ENCODE peak calls at places on chromosomes 16 and 17, in nine cellular contexts. One of them, this sample, is unnamed.

GRCh38 chr17:66459811-66460270 is 157.4 kb downstream of the PRKCA start:
- DNase-seq in uterus: peak
- DNase-seq in OCI-LY7: no peak
- DNase-seq in fibroblast of pulmonary artery: peak
- DNase-seq in bronchial epithelial cell: peak
- DNase-seq in heart right ventricle: no peak
- DNase-seq in left lung: peak
- DNase-seq in heart left ventricle: peak
- DNase-seq in neural crest cell: no peak
- DNase-seq in this sample: peak

GRCh38 chr17:2906907-2907306 is 110.7 kb downstream of the RAP1GAP2 start:
- DNase-seq in uterus: no peak
- DNase-seq in OCI-LY7: peak
- DNase-seq in fibroblast of pulmonary artery: no peak
- DNase-seq in bronchial epithelial cell: no peak
- DNase-seq in heart right ventricle: no peak
- DNase-seq in left lung: no peak
- DNase-seq in heart left ventricle: no peak
- DNase-seq in neural crest cell: no peak
- DNase-seq in this sample: no peak

GRCh38 chr16:71923941-71924690 is 28.8 kb downstream of the IST1 start:
- DNase-seq in uterus: no peak
- DNase-seq in OCI-LY7: no peak
- DNase-seq in fibroblast of pulmonary artery: peak
- DNase-seq in bronchial epithelial cell: no peak
- DNase-seq in heart right ventricle: no peak
- DNase-seq in left lung: no peak
- DNase-seq in heart left ventricle: no peak
- DNase-seq in neural crest cell: no peak
- DNase-seq in this sample: peak

GRCh38 chr17:7745748-7746470 is 28.4 kb downstream of the DNAH2 start:
- DNase-seq in uterus: no peak
- DNase-seq in OCI-LY7: no peak
- DNase-seq in fibroblast of pulmonary artery: peak
- DNase-seq in bronchial epithelial cell: peak
- DNase-seq in heart right ventricle: no peak
- DNase-seq in left lung: peak
- DNase-seq in heart left ventricle: no peak
- DNase-seq in neural crest cell: peak
- DNase-seq in this sample: peak

GRCh38 chr17:81265576-81265975 is 26.5 kb downstream of the NDUFAF8 start:
- DNase-seq in uterus: no peak
- DNase-seq in OCI-LY7: no peak
- DNase-seq in fibroblast of pulmonary artery: no peak
- DNase-seq in bronchial epithelial cell: no peak
- DNase-seq in heart right ventricle: no peak
- DNase-seq in left lung: no peak
- DNase-seq in heart left ventricle: no peak
- DNase-seq in neural crest cell: no peak
- DNase-seq in this sample: no peak

GRCh38 chr17:57604771-57605733 is 140.0 kb downstream of the CCDC182 start:
- DNase-seq in uterus: peak
- DNase-seq in OCI-LY7: peak
- DNase-seq in fibroblast of pulmonary artery: peak
- DNase-seq in bronchial epithelial cell: no peak
- DNase-seq in heart right ventricle: peak
- DNase-seq in left lung: no peak
- DNase-seq in heart left ventricle: peak
- DNase-seq in neural crest cell: no peak
- DNase-seq in this sample: no peak

GRCh38 chr17:76793775-76794174 is 55.9 kb downstream of the MFSD11 start:
- DNase-seq in uterus: no peak
- DNase-seq in OCI-LY7: peak
- DNase-seq in fibroblast of pulmonary artery: peak
- DNase-seq in bronchial epithelial cell: peak
- DNase-seq in heart right ventricle: no peak
- DNase-seq in left lung: no peak
- DNase-seq in heart left ventricle: no peak
- DNase-seq in neural crest cell: no peak
- DNase-seq in this sample: peak

GRCh38 chr17:6491071-6491700 is 46.9 kb downstream of the PIMREG start:
- DNase-seq in uterus: no peak
- DNase-seq in OCI-LY7: no peak
- DNase-seq in fibroblast of pulmonary artery: no peak
- DNase-seq in bronchial epithelial cell: no peak
- DNase-seq in heart right ventricle: no peak
- DNase-seq in left lung: no peak
- DNase-seq in heart left ventricle: no peak
- DNase-seq in neural crest cell: no peak
- DNase-seq in this sample: no peak

GRCh38 chr17:56861899-56862298 is 27.9 kb downstream of the DGKE start:
- DNase-seq in uterus: no peak
- DNase-seq in OCI-LY7: no peak
- DNase-seq in fibroblast of pulmonary artery: no peak
- DNase-seq in bronchial epithelial cell: no peak
- DNase-seq in heart right ventricle: no peak
- DNase-seq in left lung: no peak
- DNase-seq in heart left ventricle: no peak
- DNase-seq in neural crest cell: no peak
- DNase-seq in this sample: no peak

GRCh38 chr16:83899978-83900377 is 1.1 kb downstream of the MLYCD start:
- DNase-seq in uterus: no peak
- DNase-seq in OCI-LY7: no peak
- DNase-seq in fibroblast of pulmonary artery: no peak
- DNase-seq in bronchial epithelial cell: no peak
- DNase-seq in heart right ventricle: no peak
- DNase-seq in left lung: no peak
- DNase-seq in heart left ventricle: no peak
- DNase-seq in neural crest cell: no peak
- DNase-seq in this sample: no peak

GRCh38 chr16:27918755-27919154 is 144.8 kb downstream of the GSG1L start:
- DNase-seq in uterus: no peak
- DNase-seq in OCI-LY7: no peak
- DNase-seq in fibroblast of pulmonary artery: no peak
- DNase-seq in bronchial epithelial cell: no peak
- DNase-seq in heart right ventricle: no peak
- DNase-seq in left lung: no peak
- DNase-seq in heart left ventricle: no peak
- DNase-seq in neural crest cell: no peak
- DNase-seq in this sample: no peak

GRCh38 chr16:47787695-47788094 is 326.6 kb downstream of the PHKB start:
- DNase-seq in uterus: no peak
- DNase-seq in OCI-LY7: no peak
- DNase-seq in fibroblast of pulmonary artery: peak
- DNase-seq in bronchial epithelial cell: no peak
- DNase-seq in heart right ventricle: no peak
- DNase-seq in left lung: no peak
- DNase-seq in heart left ventricle: no peak
- DNase-seq in neural crest cell: peak
- DNase-seq in this sample: peak

GRCh38 chr17:7072406-7072805 is 7.6 kb downstream of the CLEC10A start:
- DNase-seq in uterus: no peak
- DNase-seq in OCI-LY7: no peak
- DNase-seq in fibroblast of pulmonary artery: no peak
- DNase-seq in bronchial epithelial cell: no peak
- DNase-seq in heart right ventricle: no peak
- DNase-seq in left lung: no peak
- DNase-seq in heart left ventricle: no peak
- DNase-seq in neural crest cell: no peak
- DNase-seq in this sample: no peak

GRCh38 chr17:44230139-44230695 is 10.7 kb upstream of the UBTF start:
- DNase-seq in uterus: no peak
- DNase-seq in OCI-LY7: no peak
- DNase-seq in fibroblast of pulmonary artery: no peak
- DNase-seq in bronchial epithelial cell: no peak
- DNase-seq in heart right ventricle: no peak
- DNase-seq in left lung: no peak
- DNase-seq in heart left ventricle: no peak
- DNase-seq in neural crest cell: no peak
- DNase-seq in this sample: no peak

GRCh38 chr17:9898812-9899211 is 6.3 kb downstream of the RCVRN start:
- DNase-seq in uterus: no peak
- DNase-seq in OCI-LY7: no peak
- DNase-seq in fibroblast of pulmonary artery: no peak
- DNase-seq in bronchial epithelial cell: no peak
- DNase-seq in heart right ventricle: no peak
- DNase-seq in left lung: no peak
- DNase-seq in heart left ventricle: no peak
- DNase-seq in neural crest cell: no peak
- DNase-seq in this sample: no peak

GRCh38 chr17:15955793-15956541 is 11.0 kb downstream of the ADORA2B start:
- DNase-seq in uterus: no peak
- DNase-seq in OCI-LY7: no peak
- DNase-seq in fibroblast of pulmonary artery: no peak
- DNase-seq in bronchial epithelial cell: no peak
- DNase-seq in heart right ventricle: no peak
- DNase-seq in left lung: no peak
- DNase-seq in heart left ventricle: no peak
- DNase-seq in neural crest cell: no peak
- DNase-seq in this sample: no peak

GRCh38 chr17:14297161-14297851 is 3.6 kb upstream of the HS3ST3B1 start:
- DNase-seq in uterus: peak
- DNase-seq in OCI-LY7: no peak
- DNase-seq in fibroblast of pulmonary artery: peak
- DNase-seq in bronchial epithelial cell: no peak
- DNase-seq in heart right ventricle: peak
- DNase-seq in left lung: no peak
- DNase-seq in heart left ventricle: peak
- DNase-seq in neural crest cell: no peak
- DNase-seq in this sample: no peak
- TF ChIP-seq CTCF in uterus: no peak
- TF ChIP-seq CTCF in OCI-LY7: no peak
- TF ChIP-seq CTCF in fibroblast of pulmonary artery: no peak
- TF ChIP-seq CTCF in bronchial epithelial cell: peak
- TF ChIP-seq CTCF in heart right ventricle: peak
- TF ChIP-seq CTCF in left lung: no peak
- TF ChIP-seq CTCF in heart left ventricle: peak
- TF ChIP-seq CTCF in neural crest cell: peak
- TF ChIP-seq CTCF in this sample: peak

DNA sequence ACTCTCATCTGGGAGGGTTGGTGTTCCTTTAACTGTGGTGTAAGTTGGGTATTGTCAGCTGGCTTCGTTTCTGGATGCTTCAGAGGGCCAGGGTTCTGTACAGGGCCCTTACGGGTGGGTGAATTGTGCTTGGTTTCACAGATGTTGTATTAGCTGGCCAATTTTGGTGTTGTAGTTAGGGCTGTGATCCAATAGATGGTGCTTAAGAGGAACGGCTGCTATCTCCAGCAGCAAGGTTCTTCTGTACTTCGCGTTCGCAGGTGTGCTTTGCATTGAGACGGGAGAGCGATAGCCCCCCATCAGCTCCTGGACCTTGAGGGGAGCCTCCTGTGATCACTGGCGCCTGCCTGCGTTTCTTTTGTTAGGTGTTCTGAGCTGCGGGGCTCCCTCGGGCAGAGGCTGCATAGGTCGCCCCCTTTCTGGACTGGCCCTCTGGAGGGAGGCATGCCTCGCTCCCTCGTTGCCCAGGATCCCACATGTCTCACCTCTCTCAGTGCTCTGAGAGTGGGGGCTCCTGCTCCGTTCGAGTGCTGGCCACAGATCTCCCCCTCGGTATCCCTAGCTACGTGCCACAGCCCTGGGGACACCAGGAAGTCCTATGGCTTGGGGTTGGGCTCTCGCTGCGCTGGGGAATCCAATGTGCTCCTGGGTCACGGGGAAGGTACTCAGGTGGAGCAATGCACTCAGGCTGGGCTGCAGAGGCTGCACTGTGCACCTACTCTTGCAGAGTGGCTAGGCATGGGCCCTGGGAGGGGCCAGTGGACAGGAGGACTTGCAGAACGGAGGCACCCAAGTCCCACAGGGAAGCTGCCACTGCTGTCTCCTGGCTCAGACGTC is 844 bp upstream of the PRDM7 start:
- DNase-seq in uterus: no peak
- DNase-seq in OCI-LY7: peak
- DNase-seq in fibroblast of pulmonary artery: peak
- DNase-seq in bronchial epithelial cell: peak
- DNase-seq in heart right ventricle: no peak
- DNase-seq in left lung: no peak
- DNase-seq in heart left ventricle: no peak
- DNase-seq in neural crest cell: no peak
- DNase-seq in this sample: no peak
- TF ChIP-seq CTCF in uterus: no peak
- TF ChIP-seq CTCF in OCI-LY7: peak
- TF ChIP-seq CTCF in fibroblast of pulmonary artery: no peak
- TF ChIP-seq CTCF in bronchial epithelial cell: no peak
- TF ChIP-seq CTCF in heart right ventricle: no peak
- TF ChIP-seq CTCF in left lung: no peak
- TF ChIP-seq CTCF in heart left ventricle: no peak
- TF ChIP-seq CTCF in neural crest cell: no peak
- TF ChIP-seq CTCF in this sample: no peak

GRCh38 chr17:48150602-48151001 is 43.0 kb downstream of the SNX11 start:
- DNase-seq in uterus: no peak
- DNase-seq in OCI-LY7: no peak
- DNase-seq in fibroblast of pulmonary artery: no peak
- DNase-seq in bronchial epithelial cell: no peak
- DNase-seq in heart right ventricle: no peak
- DNase-seq in left lung: no peak
- DNase-seq in heart left ventricle: no peak
- DNase-seq in neural crest cell: no peak
- DNase-seq in this sample: no peak

GRCh38 chr17:48155889-48156670 is 48.5 kb downstream of the SNX11 start:
- DNase-seq in uterus: no peak
- DNase-seq in OCI-LY7: no peak
- DNase-seq in fibroblast of pulmonary artery: no peak
- DNase-seq in bronchial epithelial cell: no peak
- DNase-seq in heart right ventricle: no peak
- DNase-seq in left lung: no peak
- DNase-seq in heart left ventricle: no peak
- DNase-seq in neural crest cell: no peak
- DNase-seq in this sample: no peak

GRCh38 chr17:48149174-48150106 is 41.9 kb downstream of the SNX11 start:
- DNase-seq in uterus: no peak
- DNase-seq in OCI-LY7: peak
- DNase-seq in fibroblast of pulmonary artery: peak
- DNase-seq in bronchial epithelial cell: no peak
- DNase-seq in heart right ventricle: no peak
- DNase-seq in left lung: no peak
- DNase-seq in heart left ventricle: no peak
- DNase-seq in neural crest cell: no peak
- DNase-seq in this sample: no peak

GRCh38 chr17:48150107-48150463 is 42.5 kb downstream of the SNX11 start:
- DNase-seq in uterus: no peak
- DNase-seq in OCI-LY7: no peak
- DNase-seq in fibroblast of pulmonary artery: no peak
- DNase-seq in bronchial epithelial cell: no peak
- DNase-seq in heart right ventricle: no peak
- DNase-seq in left lung: no peak
- DNase-seq in heart left ventricle: no peak
- DNase-seq in neural crest cell: no peak
- DNase-seq in this sample: no peak

GRCh38 chr17:48153711-48154642 is 46.4 kb downstream of the SNX11 start:
- DNase-seq in uterus: no peak
- DNase-seq in OCI-LY7: peak
- DNase-seq in fibroblast of pulmonary artery: peak
- DNase-seq in bronchial epithelial cell: peak
- DNase-seq in heart right ventricle: no peak
- DNase-seq in left lung: no peak
- DNase-seq in heart left ventricle: no peak
- DNase-seq in neural crest cell: peak
- DNase-seq in this sample: peak
- TF ChIP-seq CTCF in uterus: peak
- TF ChIP-seq CTCF in OCI-LY7: peak
- TF ChIP-seq CTCF in fibroblast of pulmonary artery: peak
- TF ChIP-seq CTCF in bronchial epithelial cell: peak
- TF ChIP-seq CTCF in heart right ventricle: peak
- TF ChIP-seq CTCF in left lung: no peak
- TF ChIP-seq CTCF in heart left ventricle: peak
- TF ChIP-seq CTCF in neural crest cell: peak
- TF ChIP-seq CTCF in this sample: peak

GRCh38 chr17:4475463-4475862 is 23.2 kb upstream of the SPNS2 start:
- DNase-seq in uterus: no peak
- DNase-seq in OCI-LY7: no peak
- DNase-seq in fibroblast of pulmonary artery: no peak
- DNase-seq in bronchial epithelial cell: no peak
- DNase-seq in heart right ventricle: no peak
- DNase-seq in left lung: no peak
- DNase-seq in heart left ventricle: no peak
- DNase-seq in neural crest cell: no peak
- DNase-seq in this sample: no peak
- TF ChIP-seq CTCF in uterus: no peak
- TF ChIP-seq CTCF in OCI-LY7: no peak
- TF ChIP-seq CTCF in fibroblast of pulmonary artery: no peak
- TF ChIP-seq CTCF in bronchial epithelial cell: no peak
- TF ChIP-seq CTCF in heart right ventricle: no peak
- TF ChIP-seq CTCF in left lung: no peak
- TF ChIP-seq CTCF in heart left ventricle: no peak
- TF ChIP-seq CTCF in neural crest cell: no peak
- TF ChIP-seq CTCF in this sample: no peak